ENCODE peak calls at places on chromosome 22, in ten cellular contexts. J is CD8-positive, alpha-beta T cell; Y is tibial nerve; O is body of pancreas; V is left lung; T is HCT116; E is RWPE2; K is sigmoid colon; S is bronchial epithelial cell; A is ovary. F is an unnamed sample.

GRCh38 chr22:18078329-18079041 is 695 bp downstream of the PEX26 start:
- DNase-seq in V (no peak), T (no peak), S (no peak), Y (no peak), E (no peak), K (no peak), J (no peak), A (no peak), O (peak; percentile 64), F (peak; percentile 81)

GRCh38 chr22:24482586-24482985 is 12.5 kb upstream of the UPB1 start:
- DNase-seq in O (no peak), Y (no peak), S (peak; percentile 87), T (no peak), E (no peak), A (no peak), K (no peak), J (no peak), V (no peak), F (no peak)

GRCh38 chr22:33601062-33601461 is 319.2 kb downstream of the LARGE1 start:
- DNase-seq in A (no peak), E (no peak), T (no peak), J (no peak), O (no peak), Y (no peak), S (no peak), K (no peak), V (no peak), F (no peak)

GRCh38 chr22:46533434-46533833 is 4.0 kb downstream of the CELSR1 start:
- DNase-seq in J (no peak), V (no peak), A (no peak), K (no peak), S (peak; percentile 76), E (no peak), T (no peak), Y (no peak), O (no peak), F (no peak)

GRCh38 chr22:46061431-46062231 is 84.7 kb upstream of the WNT7B start:
- DNase-seq in J (no peak), A (no peak), Y (peak; percentile 19), V (no peak), E (no peak), T (no peak), S (no peak), K (peak; percentile 60), O (peak; percentile 23), F (peak; percentile 90)

GRCh38 chr22:48501231-48501750 is 1326.4 kb downstream of the BRD1 start:
- DNase-seq in Y (no peak), E (no peak), K (no peak), A (no peak), S (no peak), V (no peak), J (no peak), T (no peak), O (no peak), F (no peak)

GRCh38 chr22:42432818-42433217 is 615 bp upstream of the NFAM1 start:
- DNase-seq in T (no peak), V (no peak), K (no peak), O (no peak), J (no peak), Y (no peak), A (no peak), S (no peak), E (no peak), F (peak; percentile 77)

GRCh38 chr22:23503736-23504440 is 76.2 kb downstream of the IGLL1 start:
- DNase-seq in V (no peak), A (no peak), O (no peak), E (no peak), T (no peak), K (peak; percentile 39), S (no peak), Y (no peak), J (no peak), F (peak; percentile 28)

GRCh38 chr22:29443861-29444431 is 5.6 kb downstream of the RFPL1 start:
- DNase-seq in S (no peak), J (no peak), V (no peak), E (no peak), Y (no peak), T (no peak), A (no peak), O (no peak), K (no peak), F (no peak)

GRCh38 chr22:27844256-27844655 is 42.7 kb upstream of the MN1 start:
- DNase-seq in K (no peak), V (no peak), T (no peak), Y (no peak), A (no peak), E (no peak), J (no peak), S (no peak), O (no peak), F (no peak)

GRCh38 chr22:27473533-27473932 is 328.0 kb downstream of the MN1 start:
- DNase-seq in S (peak; percentile 94), J (no peak), Y (no peak), E (peak; percentile 85), A (no peak), K (no peak), T (peak; percentile 56), V (no peak), O (no peak), F (no peak)

GRCh38 chr22:20268350-20269012 is 363 bp upstream of the RTN4R start:
- DNase-seq in Y (no peak), K (no peak), E (no peak), T (peak; percentile 8), A (no peak), S (peak; percentile 6), J (peak; percentile 77), V (no peak), O (peak; percentile 78), F (peak; percentile 95)

GRCh38 chr22:46801826-46802607 is 39.6 kb downstream of the TBC1D22A start:
- DNase-seq in S (no peak), K (peak; percentile 39), E (no peak), T (no peak), O (no peak), J (no peak), Y (no peak), V (peak; percentile 68), A (no peak), F (no peak)

GRCh38 chr22:19291218-19291579 is 320 bp downstream of the CLTCL1 start:
- DNase-seq in K (peak; percentile 73), S (peak; percentile 4), V (peak; percentile 43), A (no peak), Y (no peak), J (peak; percentile 59), O (peak; percentile 46), E (peak; percentile 52), T (no peak), F (peak; percentile 77)

GRCh38 chr22:32744560-32744959 is 56.9 kb upstream of the TIMP3 start:
- DNase-seq in V (no peak), O (no peak), A (no peak), E (no peak), K (no peak), Y (no peak), J (no peak), T (no peak), S (no peak), F (no peak)

GRCh38 chr22:43845981-43846380 is 16.3 kb downstream of the SULT4A1 start:
- DNase-seq in T (no peak), Y (no peak), K (no peak), V (peak; percentile 10), O (no peak), E (no peak), J (no peak), A (no peak), S (no peak), F (no peak)
- H3K27me3 ChIP-seq in T (no peaks in the 10 kb centered on the region), Y (no peaks in the 10 kb centered on the region), K (no peaks in the 10 kb centered on the region), V (no peaks in the 10 kb centered on the region), O (no peaks in the 10 kb centered on the region), E (no peaks in the 10 kb centered on the region), J (no peaks in the 10 kb centered on the region), A (no peaks in the 10 kb centered on the region), S (peaks cover 8% of the 10 kb centered on the region), F (no peaks in the 10 kb centered on the region)

GRCh38 chr22:30695871-30696655 is 1.4 kb downstream of the OSBP2 start:
- DNase-seq in Y (no peak), V (no peak), S (no peak), T (no peak), J (no peak), O (no peak), A (no peak), K (no peak), E (no peak), F (no peak)
- H3K4me3 ChIP-seq in Y (no peak overlapping the region), V (no peak overlapping the region), S (no peak overlapping the region), T (no peak overlapping the region), J (no peak overlapping the region), O (no peak overlapping the region), A (no peak overlapping the region), K (no peak overlapping the region), E (no peak overlapping the region), F (no peak overlapping the region)

DNA sequence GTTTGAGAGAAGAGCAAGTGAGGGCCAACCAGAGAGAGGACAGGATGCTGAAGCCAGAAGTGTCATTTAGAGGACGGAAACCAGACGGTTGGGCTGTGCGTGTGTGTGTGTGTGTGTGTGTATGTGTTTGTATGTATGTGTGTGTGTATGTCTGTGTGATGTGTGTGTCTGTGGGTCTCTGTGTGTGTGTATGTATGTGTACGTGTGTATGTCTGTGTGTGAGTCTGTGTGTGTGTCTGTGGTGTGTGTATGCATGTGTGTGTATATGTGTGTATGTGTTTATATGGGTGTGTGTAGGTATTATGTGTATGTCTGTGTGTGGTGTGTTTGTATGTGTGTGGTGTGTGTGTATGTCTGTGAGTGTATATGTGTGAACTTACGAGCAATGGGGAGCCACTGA is 77.7 kb upstream of the EIF3D start:
- DNase-seq in K (no peak), S (no peak), T (no peak), E (no peak), A (no peak), Y (no peak), O (no peak), V (no peak), J (no peak), F (no peak)
- H3K27me3 ChIP-seq in K (peaks cover 6% of the 10 kb centered on the region), S (peaks cover 5% of the 10 kb centered on the region), T (peaks cover 66% of the 10 kb centered on the region), E (peaks cover 43% of the 10 kb centered on the region), A (no peaks in the 10 kb centered on the region), Y (peaks cover 35% of the 10 kb centered on the region), O (no peaks in the 10 kb centered on the region), V (peaks cover 5% of the 10 kb centered on the region), J (no peaks in the 10 kb centered on the region), F (no peaks in the 10 kb centered on the region)

GRCh38 chr22:49736538-49736937 is 91.1 kb downstream of the BRD1 start:
- DNase-seq in K (no peak), S (no peak), O (no peak), Y (no peak), E (no peak), T (no peak), V (peak; percentile 1), J (peak; percentile 27), A (no peak), F (peak; percentile 27)

GRCh38 chr22:49733631-49734030 is 94.0 kb downstream of the BRD1 start:
- DNase-seq in S (no peak), T (no peak), J (no peak), V (peak; percentile 24), Y (peak; percentile 4), K (no peak), O (no peak), A (no peak), E (no peak), F (peak; percentile 29)

GRCh38 chr22:49735411-49736311 is 92.0 kb downstream of the BRD1 start:
- DNase-seq in A (no peak), V (peak; percentile 24), K (peak; percentile 47), J (no peak), T (no peak), O (no peak), S (no peak), E (peak; percentile 46), Y (no peak), F (peak; percentile 95)

GRCh38 chr22:49734390-49734789 is 93.3 kb downstream of the BRD1 start:
- DNase-seq in V (peak; percentile 6), T (no peak), K (no peak), O (no peak), E (no peak), A (no peak), J (no peak), S (no peak), Y (no peak), F (peak; percentile 43)

GRCh38 chr22:49734882-49735281 is 92.8 kb downstream of the BRD1 start:
- DNase-seq in E (peak; percentile 44), K (no peak), J (no peak), Y (peak; percentile 1), V (peak; percentile 4), T (no peak), A (no peak), S (no peak), O (no peak), F (no peak)
- H3K4me3 ChIP-seq in E (no peak overlapping the region), K (no peak overlapping the region), J (no peak overlapping the region), Y (no peak overlapping the region), V (no peak overlapping the region), T (no peak overlapping the region), A (no peak overlapping the region), S (no peak overlapping the region), O (no peak overlapping the region), F (no peak overlapping the region)

F was measured in H7.